ENCODE peak calls at places on chromosomes 6 and 20, in four cellular contexts. C is PC-3; J is sigmoid colon; G is CD8-positive, alpha-beta T cell. V is an unnamed sample. For H3K36me3 and H3K4me1, the result is how much of the 10 kb centered on the place peaks cover.

GRCh38 chr6:146962332-146962731 is 241.9 kb upstream of the STXBP5 start:
- DNase-seq in C (no peak), J (no peak), G (no peak), V (no peak)

GRCh38 chr20:48456361-48457184 is 371.2 kb downstream of the PREX1 start:
- DNase-seq in C (no peak), J (peak), G (no peak), V (peak)

GRCh38 chr20:11726021-11726420 is 191.7 kb upstream of the BTBD3 start:
- DNase-seq in C (no peak), J (no peak), G (no peak), V (no peak)

GRCh38 chr20:63357921-63358905 is 2.9 kb downstream of the CHRNA4 start:
- DNase-seq in C (no peak), J (no peak), G (no peak), V (no peak)

GRCh38 chr6:33673847-33674246 is 37.7 kb downstream of the UQCC2 start:
- DNase-seq in C (no peak), J (no peak), G (no peak), V (no peak)

GRCh38 chr20:62010551-62011402 is 54.9 kb downstream of the TAF4 start:
- DNase-seq in C (peak), J (no peak), G (peak), V (no peak)

GRCh38 chr6:30743099-30744053 is 889 bp upstream of the FLOT1 start:
- DNase-seq in C (no peak), J (peak), G (peak), V (peak)

GRCh38 chr20:44643596-44644383 is 7.7 kb downstream of the ADA start:
- DNase-seq in C (peak), J (peak), G (peak), V (peak)

GRCh38 chr20:13006825-13007224 is 1.9 kb upstream of the SPTLC3 start:
- DNase-seq in C (peak), J (no peak), G (no peak), V (no peak)

GRCh38 chr6:41462980-41463930 is 82.9 kb upstream of the FOXP4 start:
- DNase-seq in C (peak), J (peak), G (no peak), V (peak)

GRCh38 chr6:46221221-46221793 is 50.5 kb upstream of the ENPP5 start:
- DNase-seq in C (peak), J (no peak), G (no peak), V (no peak)

GRCh38 chr6:163965426-163966348 is 551.2 kb downstream of the QKI start:
- DNase-seq in C (no peak), J (no peak), G (no peak), V (no peak)

GRCh38 chr6:40962241-40962640 is 76.8 kb downstream of the UNC5CL start:
- DNase-seq in C (peak), J (no peak), G (no peak), V (no peak)

GRCh38 chr20:45322952-45323383 is 14.9 kb upstream of the MATN4 start:
- DNase-seq in C (peak), J (peak), G (no peak), V (peak)

GRCh38 chr6:8029243-8029870 is 34.8 kb downstream of the BLOC1S5 start:
- DNase-seq in C (no peak), J (no peak), G (no peak), V (no peak)

GRCh38 chr6:52388790-52389189 is 26.8 kb downstream of the PAQR8 start:
- DNase-seq in C (no peak), J (no peak), G (no peak), V (no peak)

GRCh38 chr20:45968801-45969711 is 2.9 kb downstream of the ZNF335 start:
- DNase-seq in C (no peak), J (peak), G (no peak), V (peak)

GRCh38 chr20:36116813-36117441 is 37.6 kb upstream of the EPB41L1 start:
- DNase-seq in C (peak), J (no peak), G (no peak), V (no peak)

GRCh38 chr20:57621426-57622200 is 1.4 kb upstream of the ZBP1 start:
- DNase-seq in C (peak), J (no peak), G (peak), V (no peak)

GRCh38 chr6:14365393-14365792 is 247.8 kb downstream of the CD83 start:
- DNase-seq in C (no peak), J (no peak), G (no peak), V (no peak)

GRCh38 chr6:82397962-82398692 is 34.5 kb downstream of the TPBG start:
- DNase-seq in C (peak), J (no peak), G (no peak), V (no peak)

GRCh38 chr6:109325400-109325801 is 56.9 kb downstream of the CD164 start:
- DNase-seq in C (no peak), J (no peak), G (no peak), V (no peak)

GRCh38 chr6:109696355-109696754 is 5.3 kb downstream of the FIG4 start:
- DNase-seq in C (no peak), J (no peak), G (no peak), V (no peak)

GRCh38 chr6:41132254-41132653 is 21.9 kb downstream of the TREML1 start:
- DNase-seq in C (no peak), J (no peak), G (no peak), V (no peak)

GRCh38 chr6:9086331-9086730 is 651.0 kb upstream of the SLC35B3 start:
- DNase-seq in C (no peak), J (no peak), G (no peak), V (no peak)

GRCh38 chr20:54172532-54172855 is 1.3 kb downstream of the CYP24A1 start:
- DNase-seq in C (peak), J (no peak), G (no peak), V (no peak)

GRCh38 chr6:39215640-39216158 is 13.6 kb downstream of the KCNK5 start:
- DNase-seq in C (no peak), J (no peak), G (no peak), V (no peak)

GRCh38 chr6:2630362-2630761 is 120.4 kb downstream of the MYLK4 start:
- DNase-seq in C (peak), J (no peak), G (no peak), V (no peak)

GRCh38 chr6:30548375-30548774 is 7.9 kb downstream of the GNL1 start:
- DNase-seq in C (peak), J (no peak), G (no peak), V (no peak)

GRCh38 chr6:2738373-2738979 is 12.2 kb downstream of the MYLK4 start:
- DNase-seq in C (peak), J (no peak), G (peak), V (no peak)

GRCh38 chr20:59939879-59940128 is 301 bp downstream of the PPP1R3D start:
- DNase-seq in C (no peak), J (peak), G (no peak), V (peak)

GRCh38 chr6:88287696-88288095 is 121.5 kb upstream of the CNR1 start:
- DNase-seq in C (no peak), J (no peak), G (no peak), V (no peak)

GRCh38 chr20:22180244-22180643 is 404.1 kb downstream of the FOXA2 start:
- DNase-seq in C (no peak), J (no peak), G (no peak), V (no peak)

GRCh38 chr20:2626853-2627541 is 25.4 kb upstream of the NOP56 start:
- DNase-seq in C (peak), J (no peak), G (no peak), V (no peak)

DNA sequence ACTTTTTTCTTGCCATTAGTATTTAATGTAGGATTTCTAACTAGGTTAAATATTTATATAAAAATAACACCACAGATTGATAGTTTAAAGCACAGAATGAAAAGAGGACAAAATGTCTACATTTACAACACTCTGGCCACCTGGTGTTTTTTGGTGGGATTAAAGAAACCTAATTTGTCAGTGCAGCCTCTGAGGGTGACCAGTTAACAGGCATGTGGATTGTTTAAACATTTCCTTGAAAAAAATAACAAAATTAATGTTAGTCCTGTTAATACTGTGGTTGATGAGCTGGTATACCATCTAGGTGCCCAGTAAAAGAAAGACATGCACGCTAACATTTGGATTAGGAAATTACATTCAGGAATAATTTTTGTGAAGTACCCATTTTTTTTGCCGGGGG is 8.8 kb downstream of the SLC9A8 start:
- DNase-seq in C (no peak), J (no peak), G (no peak), V (no peak)
- H3K36me3 ChIP-seq in C (under half), J (half or more), G (under half), V (under half)

GRCh38 chr20:50412499-50412898 is 97.7 kb upstream of the PTPN1 start:
- DNase-seq in C (no peak), J (no peak), G (no peak), V (no peak)
- H3K4me1 ChIP-seq in C (half or more), J (under half), G (under half), V (half or more)

GRCh38 chr20:58907481-58908137 is 55.1 kb downstream of the GNAS start:
- DNase-seq in C (peak), J (peak), G (peak), V (peak)

GRCh38 chr20:58908941-58909340 is 56.4 kb downstream of the GNAS start:
- DNase-seq in C (no peak), J (no peak), G (no peak), V (no peak)

GRCh38 chr20:58909585-58909984 is 57.1 kb downstream of the GNAS start:
- DNase-seq in C (no peak), J (no peak), G (no peak), V (no peak)

GRCh38 chr20:58906894-58907293 is 54.4 kb downstream of the GNAS start:
- DNase-seq in C (peak), J (no peak), G (no peak), V (no peak)

DNA sequence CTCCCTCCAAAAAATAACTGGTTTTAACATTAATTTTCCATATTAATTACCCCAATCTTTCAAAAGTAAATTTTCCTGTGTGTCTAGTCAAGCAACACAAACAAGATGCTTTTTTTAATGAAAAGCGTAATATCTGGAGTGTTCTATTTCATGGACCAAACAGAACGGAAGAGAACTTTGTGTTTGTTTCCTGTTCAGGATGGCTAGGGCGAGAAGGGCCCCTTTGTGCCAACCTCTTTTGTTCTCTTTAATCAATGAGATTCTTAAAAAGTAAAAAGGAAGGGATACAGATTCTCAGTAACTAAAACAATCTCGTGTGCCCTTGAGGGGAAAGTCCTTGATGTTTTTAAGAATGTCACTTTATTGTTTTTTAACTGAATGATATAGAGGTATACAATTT is 55.7 kb downstream of the GNAS start:
- DNase-seq in C (no peak), J (no peak), G (no peak), V (no peak)
- H3K36me3 ChIP-seq in C (half or more), J (half or more), G (half or more), V (half or more)

DNA sequence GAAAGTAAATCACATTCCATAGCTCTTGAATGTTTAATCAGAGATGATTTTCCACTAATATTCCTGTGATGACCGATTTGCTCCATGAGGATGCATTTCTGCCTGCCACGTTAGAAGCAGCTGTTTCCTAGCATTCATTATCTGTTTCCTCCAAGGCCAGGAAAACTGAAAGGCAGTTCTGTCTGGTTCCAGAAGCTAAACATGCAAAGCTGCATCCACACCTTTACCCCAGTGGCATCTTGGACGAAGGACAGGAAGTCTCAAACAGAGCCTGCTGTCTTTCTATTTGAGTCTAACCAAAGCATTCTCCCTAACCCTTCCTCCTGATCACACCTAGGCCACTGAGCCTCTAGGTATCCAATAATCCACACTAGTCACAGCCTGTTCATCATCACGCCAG is 27.6 kb downstream of the CNKSR3 start:
- DNase-seq in C (no peak), J (no peak), G (no peak), V (no peak)
- H3K4me1 ChIP-seq in C (under half), J (under half), G (under half), V (under half)

GRCh38 chr20:31760457-31761240 is 21.6 kb downstream of the TPX2 start:
- DNase-seq in C (peak), J (no peak), G (no peak), V (no peak)
- H3K36me3 ChIP-seq in C (half or more), J (under half), G (under half), V (under half)

DNA sequence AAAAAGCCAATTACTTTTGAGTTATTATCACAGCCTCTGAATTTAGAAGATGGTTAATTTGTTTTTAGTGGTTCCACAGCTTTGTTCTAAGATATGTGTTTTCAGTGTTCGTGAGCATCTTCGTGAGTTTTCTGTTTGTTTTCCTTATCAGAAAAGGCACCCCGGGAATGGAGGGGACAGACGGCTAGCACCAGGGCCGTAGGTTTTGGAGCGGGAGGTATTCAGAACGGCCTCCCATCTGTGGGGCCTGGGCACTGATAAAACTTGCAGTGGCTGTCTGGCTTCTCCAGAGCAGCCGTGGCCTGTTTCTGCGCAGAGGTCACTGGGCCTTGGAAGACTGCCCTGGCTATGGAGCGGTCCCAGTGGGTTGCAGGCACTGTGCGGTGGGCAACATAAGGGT is 215.2 kb downstream of the ARID1B start:
- DNase-seq in C (no peak), J (no peak), G (no peak), V (no peak)
- H3K4me1 ChIP-seq in C (half or more), J (under half), G (under half), V (under half)

DNA sequence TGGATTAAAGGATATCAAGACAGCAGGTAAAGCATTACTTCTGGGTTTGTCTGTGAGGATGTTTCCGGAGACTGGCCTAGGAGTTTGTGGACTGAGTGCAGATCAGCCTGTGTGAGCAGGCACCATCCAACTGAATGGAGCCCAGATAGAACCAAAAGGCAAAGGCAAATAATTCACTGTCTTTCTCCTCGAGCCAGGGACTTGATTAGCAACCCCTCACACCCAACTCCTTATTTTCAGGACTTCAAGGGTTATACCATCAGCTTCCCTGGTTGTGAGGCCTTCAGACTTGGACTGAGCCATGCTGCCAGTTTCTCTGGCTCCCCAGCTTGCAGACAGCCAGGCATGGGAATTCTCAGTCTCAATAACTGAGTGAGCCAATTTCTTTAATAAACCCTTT is 19.3 kb downstream of the PSMB1 start:
- DNase-seq in C (no peak), J (no peak), G (no peak), V (no peak)
- H3K36me3 ChIP-seq in C (under half), J (half or more), G (under half), V (half or more)

V was measured in upper lobe of right lung.